ENCODE peak calls at places on chromosome 15, in four cellular contexts. L, W, I and P are unnamed samples.

GRCh38 chr15:89740137-89740536 is 10.9 kb downstream of the MESP1 start:
- DNase-seq in I (peak; percentile 73), W (peak; percentile 85), L (peak; percentile 71), P (peak; percentile 90)

GRCh38 chr15:71093089-71094024 is 21.9 kb upstream of the THSD4 start:
- DNase-seq in I (peak; percentile 16), L (peak; percentile 82), W (no peak), P (no peak)

GRCh38 chr15:79170256-79170664 is 79.7 kb upstream of the RASGRF1 start:
- DNase-seq in L (no peak), W (no peak), I (no peak), P (no peak)

GRCh38 chr15:89167267-89168176 is 53.9 kb downstream of the RLBP1 start:
- DNase-seq in L (peak; percentile 65), W (no peak), I (no peak), P (peak; percentile 80)

GRCh38 chr15:70669966-70670658 is 93.2 kb downstream of the UACA start:
- DNase-seq in I (no peak), W (peak; percentile 33), L (no peak), P (peak; percentile 61)

GRCh38 chr15:63502843-63503738 is 1.3 kb upstream of the USP3 start:
- DNase-seq in L (peak; percentile 87), I (peak; percentile 79), W (peak; percentile 79), P (peak; percentile 93)

GRCh38 chr15:99306694-99307338 is 55.5 kb downstream of the LRRC28 start:
- DNase-seq in L (peak; percentile 8), W (no peak), I (no peak), P (no peak)

GRCh38 chr15:67373266-67373665 is 118.7 kb downstream of the IQCH start:
- DNase-seq in L (no peak), W (no peak), I (no peak), P (no peak)

GRCh38 chr15:74422723-74423442 is 10.9 kb downstream of the SEMA7A start:
- DNase-seq in L (peak; percentile 52), W (peak; percentile 62), I (no peak), P (peak; percentile 91)

GRCh38 chr15:78855746-78856145 is 16.9 kb upstream of the MORF4L1 start:
- DNase-seq in W (no peak), L (peak; percentile 78), I (no peak), P (no peak)

GRCh38 chr15:100335335-100335999 is 6.3 kb downstream of the ADAMTS17 start:
- DNase-seq in W (no peak), L (no peak), I (no peak), P (no peak)

GRCh38 chr15:75091814-75092213 is 68.4 kb downstream of the PPCDC start:
- DNase-seq in W (no peak), I (no peak), L (no peak), P (no peak)

GRCh38 chr15:91318976-91319714 is 219.1 kb downstream of the SV2B start:
- DNase-seq in L (no peak), I (no peak), W (no peak), P (no peak)

GRCh38 chr15:99507016-99507731 is 58.6 kb upstream of the MEF2A start:
- DNase-seq in W (no peak), L (peak; percentile 88), I (no peak), P (no peak)

GRCh38 chr15:60962087-60962486 is 267.0 kb downstream of the RORA start:
- DNase-seq in L (no peak), I (no peak), W (no peak), P (no peak)

GRCh38 chr15:56770191-56770590 is 36.9 kb upstream of the ZNF280D start:
- DNase-seq in L (no peak), W (no peak), I (no peak), P (no peak)

GRCh38 chr15:75043509-75044257 is 20.3 kb downstream of the PPCDC start:
- DNase-seq in W (no peak), I (no peak), L (peak; percentile 100), P (no peak)

GRCh38 chr15:63050737-63051700 is 8.5 kb downstream of the TPM1 start:
- DNase-seq in L (peak; percentile 88), I (no peak), W (no peak), P (peak; percentile 32)

GRCh38 chr15:25772500-25772899 is 90.6 kb downstream of the ATP10A start:
- DNase-seq in W (no peak), I (peak; percentile 20), L (no peak), P (no peak)

GRCh38 chr15:83304861-83305661 is 20.6 kb upstream of the BNC1 start:
- DNase-seq in L (peak; percentile 26), W (no peak), I (no peak), P (no peak)
- H3K56ac ChIP-seq in L (no peak overlapping the region), W (no peak overlapping the region), I (no peak overlapping the region), P (no peak overlapping the region)

GRCh38 chr15:28085489-28086174 is 13.5 kb downstream of the OCA2 start:
- DNase-seq in I (no peak), W (no peak), L (no peak), P (no peak)

GRCh38 chr15:28081594-28081993 is 17.5 kb downstream of the OCA2 start:
- DNase-seq in L (no peak), W (no peak), I (no peak), P (no peak)

GRCh38 chr15:28082891-28083688 is 16.0 kb downstream of the OCA2 start:
- DNase-seq in W (no peak), I (no peak), L (no peak), P (no peak)

GRCh38 chr15:28086175-28086703 is 12.9 kb downstream of the OCA2 start:
- DNase-seq in W (peak; percentile 71), I (peak; percentile 76), L (peak; percentile 46), P (peak; percentile 80)

GRCh38 chr15:28084547-28084946 is 14.6 kb downstream of the OCA2 start:
- DNase-seq in L (no peak), I (no peak), W (no peak), P (no peak)
- H3K56ac ChIP-seq in L (no peak overlapping the region), I (no peak overlapping the region), W (no peak overlapping the region), P (no peak overlapping the region)

GRCh38 chr15:48469681-48470080 is 138.5 kb downstream of the DUT start:
- DNase-seq in L (no peak), W (no peak), I (no peak), P (no peak)
- H3K56ac ChIP-seq in L (no peak overlapping the region), W (no peak overlapping the region), I (no peak overlapping the region), P (no peak overlapping the region)

GRCh38 chr15:58357529-58358476 is 74.0 kb upstream of the LIPC start:
- DNase-seq in I (no peak), W (peak; percentile 37), L (peak; percentile 76), P (peak; percentile 45)
- H3K56ac ChIP-seq in I (no peak overlapping the region), W (no peak overlapping the region), L (no peak overlapping the region), P (peak overlapping the region; percentile 9)

DNA sequence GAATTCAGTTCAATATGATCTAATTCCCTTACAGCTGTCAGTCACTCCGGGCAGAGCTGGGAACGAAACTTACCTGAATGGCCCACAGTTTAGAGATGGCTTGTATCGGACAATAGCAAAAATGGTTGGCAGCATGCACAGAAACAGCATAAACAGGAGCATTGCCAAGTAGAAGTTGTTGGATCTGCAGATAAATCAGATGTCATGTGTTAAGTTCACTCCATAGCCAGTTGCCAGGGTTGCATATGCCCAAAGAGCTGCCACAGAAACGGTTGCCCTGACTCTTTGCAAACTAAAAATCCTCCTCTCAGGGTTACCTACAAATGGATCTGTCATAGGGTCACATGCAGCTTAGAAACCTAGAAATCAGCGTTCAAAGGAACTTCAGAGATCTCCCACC is 15.4 kb upstream of the STARD5 start:
- DNase-seq in I (peak; percentile 16), W (no peak), L (no peak), P (no peak)
- H3K56ac ChIP-seq in I (no peak overlapping the region), W (no peak overlapping the region), L (no peak overlapping the region), P (no peak overlapping the region)